ENCODE peak calls at places on chromosomes 11 and 22, in nine cellular contexts. R, J, Y, E, G, T, U, M and H are unnamed samples.

GRCh38 chr22:35380013-35380412 is 883 bp upstream of the HMOX1 start:
- DNase-seq in J (peak), G (no peak), Y (peak), T (no peak), U (no peak), M (no peak), E (no peak), R (peak), H (no peak)

GRCh38 chr11:74577624-74578396 is 14.6 kb upstream of the POLD3 start:
- DNase-seq in U (no peak), T (no peak), R (no peak), Y (no peak), J (no peak), M (peak), G (no peak), E (peak), H (no peak)

GRCh38 chr11:63558459-63559157 is 4.6 kb downstream of the PLAAT2 start:
- DNase-seq in U (no peak), Y (no peak), M (no peak), G (no peak), T (no peak), E (no peak), J (peak), R (peak), H (no peak)

GRCh38 chr11:56846631-56847400 is 98.3 kb upstream of the OR9G4 start:
- DNase-seq in T (peak), M (no peak), U (no peak), Y (no peak), R (no peak), J (no peak), G (no peak), E (no peak), H (no peak)

GRCh38 chr11:31412946-31413345 is 43.3 kb downstream of the DNAJC24 start:
- DNase-seq in Y (no peak), M (peak), J (no peak), T (no peak), E (peak), R (no peak), U (no peak), G (peak), H (no peak)

GRCh38 chr11:1854132-1854948 is 1.5 kb downstream of the LSP1 start:
- DNase-seq in R (no peak), M (no peak), G (no peak), E (no peak), T (no peak), J (no peak), Y (no peak), U (peak), H (no peak)

GRCh38 chr11:116687458-116688201 is 85.2 kb downstream of the BUD13 start:
- DNase-seq in E (no peak), R (no peak), J (no peak), Y (peak), M (no peak), G (peak), T (no peak), U (no peak), H (no peak)

GRCh38 chr11:59560290-59560701 is 49.0 kb downstream of the OR4D9 start:
- DNase-seq in E (peak), J (peak), G (peak), M (peak), R (peak), Y (peak), T (no peak), U (no peak), H (peak)

GRCh38 chr11:9277176-9277575 is 12.0 kb upstream of the DENND5A start:
- DNase-seq in E (no peak), T (no peak), R (no peak), Y (no peak), J (no peak), G (peak), M (no peak), U (no peak), H (no peak)

GRCh38 chr11:44301856-44302231 is 8.1 kb downstream of the ALX4 start:
- DNase-seq in G (peak), M (no peak), E (no peak), R (no peak), U (no peak), Y (no peak), T (no peak), J (peak), H (no peak)

GRCh38 chr22:47605441-47605840 is 843.0 kb downstream of the TBC1D22A start:
- DNase-seq in Y (no peak), G (no peak), R (no peak), M (no peak), U (peak), T (no peak), E (no peak), J (no peak), H (no peak)

GRCh38 chr22:32909561-32910348 is 108.2 kb downstream of the TIMP3 start:
- DNase-seq in Y (no peak), T (no peak), U (peak), E (no peak), R (no peak), G (no peak), M (no peak), J (no peak), H (no peak)

GRCh38 chr11:32034680-32035079 is 56.2 kb upstream of the RCN1 start:
- DNase-seq in R (no peak), T (no peak), E (peak), M (peak), Y (no peak), J (no peak), G (no peak), U (no peak), H (no peak)

GRCh38 chr22:45604239-45604711 is 67.4 kb upstream of the ATXN10 start:
- DNase-seq in J (peak), T (no peak), R (no peak), Y (no peak), M (peak), U (peak), E (peak), G (no peak), H (no peak)

DNA sequence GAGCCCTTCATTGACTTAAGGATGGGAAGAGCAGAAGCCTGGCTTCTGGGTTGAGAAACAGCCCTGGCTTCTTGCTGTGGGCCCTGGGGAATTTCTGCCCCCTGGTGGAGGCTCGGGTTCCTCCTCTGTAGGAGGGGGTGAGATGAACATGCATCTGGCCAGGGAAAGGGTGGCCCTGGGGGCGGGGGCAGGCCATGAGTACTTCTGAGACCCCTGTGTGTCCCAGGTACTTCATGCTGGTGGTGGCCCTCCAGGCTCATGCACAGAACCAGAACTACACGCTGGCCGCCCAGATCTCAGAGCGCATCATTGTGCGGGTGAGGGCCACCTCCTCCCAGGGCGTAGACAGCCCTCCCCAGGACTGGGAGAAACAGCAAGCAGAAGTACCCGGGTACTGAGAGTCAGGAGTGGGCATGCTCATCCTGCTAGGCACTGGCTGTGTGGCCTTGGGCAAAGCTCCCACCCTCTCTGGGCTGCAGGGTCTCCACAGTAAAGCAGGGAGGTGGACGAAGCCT is 15.8 kb downstream of the TMEM258 start:
- DNase-seq in T (peak), E (peak), J (peak), R (peak), U (peak), G (peak), M (peak), Y (peak), H (peak)
- TF ChIP-seq CTCF in T (peak), E (peak), J (peak), R (peak), U (peak), G (peak), M (peak), Y (peak), H (peak)

DNA sequence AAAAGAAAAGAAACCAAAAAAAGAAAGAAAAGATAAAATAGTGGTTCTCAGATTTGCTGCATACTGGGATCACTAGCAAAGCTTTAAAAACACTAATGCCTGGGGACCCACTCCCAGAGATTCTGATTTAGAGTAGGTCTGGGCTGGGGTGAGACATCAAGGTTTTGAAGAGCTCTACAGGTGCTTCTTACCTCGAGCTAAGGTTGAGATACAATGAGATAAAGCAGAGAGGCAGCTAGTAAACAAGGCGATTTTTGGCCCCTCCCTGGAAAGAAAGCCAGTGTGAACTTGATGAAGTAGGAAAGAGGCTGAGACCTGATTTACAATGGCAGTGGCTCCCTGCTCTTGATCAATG is 327.6 kb upstream of the CCDC90B start:
- DNase-seq in T (no peak), E (no peak), G (no peak), R (no peak), Y (no peak), U (no peak), M (no peak), J (peak), H (no peak)
- TF ChIP-seq CTCF in T (no peak), E (no peak), G (no peak), R (no peak), Y (no peak), U (no peak), M (no peak), J (no peak), H (no peak)

DNA sequence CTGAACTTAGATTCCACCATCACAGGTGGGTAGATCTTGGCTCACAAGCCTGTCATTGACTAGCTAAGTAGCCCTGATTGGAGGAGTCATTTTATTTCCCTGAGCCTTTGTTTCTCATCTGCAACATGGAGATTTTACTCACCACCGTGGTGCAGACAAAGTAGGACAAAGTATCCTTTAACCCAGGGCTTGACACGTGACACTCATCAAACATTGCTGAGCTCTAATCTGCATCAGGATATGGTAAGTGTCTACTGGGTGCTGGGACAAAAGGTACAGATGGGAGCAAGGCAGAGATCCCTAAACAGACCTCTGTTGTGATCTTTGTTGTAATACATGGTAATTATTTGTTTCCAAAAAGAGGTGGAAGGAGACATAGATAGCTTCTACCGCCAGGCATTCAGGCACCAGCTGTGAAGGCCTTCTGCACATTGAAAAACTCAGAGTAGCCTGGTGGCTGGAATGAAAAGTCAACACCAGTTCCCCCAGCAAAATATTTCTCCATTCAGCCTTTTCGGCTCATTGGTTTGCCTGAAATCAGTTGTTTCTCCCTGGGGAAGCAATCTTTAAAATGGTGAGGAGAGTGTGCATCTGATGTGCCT is 18.3 kb upstream of the MICAL2 start:
- DNase-seq in J (no peak), G (peak), E (peak), M (no peak), Y (no peak), R (peak), T (no peak), U (no peak), H (no peak)
- TF ChIP-seq CTCF in J (no peak), G (no peak), E (peak), M (peak), Y (no peak), R (no peak), T (no peak), U (no peak), H (no peak)

GRCh38 chr22:17896552-17896951 is 122.3 kb upstream of the BID start:
- DNase-seq in Y (peak), G (no peak), M (peak), U (no peak), T (no peak), E (peak), J (no peak), R (no peak), H (peak)
- TF ChIP-seq CTCF in Y (peak), G (peak), M (peak), U (peak), T (peak), E (peak), J (peak), R (no peak), H (peak)

GRCh38 chr11:104999716-105000115 is 23.3 kb downstream of the CASP5 start:
- DNase-seq in J (no peak), G (no peak), E (no peak), R (no peak), U (no peak), M (no peak), T (no peak), Y (no peak), H (no peak)

GRCh38 chr11:105003151-105003550 is 19.8 kb downstream of the CASP5 start:
- DNase-seq in J (no peak), M (no peak), U (no peak), R (no peak), Y (no peak), G (no peak), T (no peak), E (no peak), H (no peak)

GRCh38 chr11:105000797-105001196 is 22.2 kb downstream of the CASP5 start:
- DNase-seq in R (no peak), U (no peak), J (no peak), E (no peak), M (no peak), T (no peak), Y (no peak), G (no peak), H (peak)

GRCh38 chr11:104997288-104997687 is 25.7 kb downstream of the CASP5 start:
- DNase-seq in J (no peak), G (peak), E (peak), Y (no peak), U (no peak), R (no peak), M (no peak), T (no peak), H (no peak)

GRCh38 chr11:105000167-105000566 is 22.8 kb downstream of the CASP5 start:
- DNase-seq in Y (peak), G (peak), T (no peak), M (no peak), E (peak), R (no peak), U (no peak), J (no peak), H (no peak)
- TF ChIP-seq CTCF in Y (peak), G (peak), T (no peak), M (no peak), E (peak), R (no peak), U (no peak), J (no peak), H (no peak)